ENCODE peak calls at places on chromosome 9, in eight cellular contexts. O is stromal cell of bone marrow; J is activated gamma-delta T cell treated with anti-CD3 and anti-CD28 coated beads, Interleukin-2, amount 50 U/mL, for 16 hours; B is stimulated activated naive CD4-positive, alpha-beta T cell; C is choroid plexus epithelial cell; P is T-helper 9 cell; T is HuH-7; U is mammary epithelial cell. Q is an unnamed sample.

GRCh38 chr9:29214162-29214520 is 1640.9 kb upstream of the C9orf72 start:
- DNase-seq in O (no peak), J (no peak), B (no peak), C (peak), P (no peak), T (no peak), U (peak), Q (no peak)

GRCh38 chr9:135075234-135076142 is 12.0 kb upstream of the OLFM1 start:
- DNase-seq in O (no peak), J (no peak), B (no peak), C (no peak), P (no peak), T (no peak), U (peak), Q (no peak)

GRCh38 chr9:2466703-2467102 is 154.9 kb upstream of the VLDLR start:
- DNase-seq in O (no peak), J (no peak), B (no peak), C (no peak), P (no peak), T (no peak), U (no peak), Q (no peak)

GRCh38 chr9:92392690-92393089 is 11.7 kb downstream of the OGN start:
- DNase-seq in O (no peak), J (no peak), B (no peak), C (peak), P (no peak), T (no peak), U (peak), Q (no peak)

GRCh38 chr9:38437193-38437823 is 13.1 kb upstream of the IGFBPL1 start:
- DNase-seq in O (no peak), J (no peak), B (no peak), C (peak), P (no peak), T (peak), U (no peak), Q (no peak)

GRCh38 chr9:98263482-98264357 is 8.3 kb upstream of the TBC1D2 start:
- DNase-seq in O (peak), J (peak), B (peak), C (peak), P (peak), T (peak), U (peak), Q (peak)

GRCh38 chr9:82558855-82559615 is 503.9 kb downstream of the RASEF start:
- DNase-seq in O (no peak), J (no peak), B (no peak), C (peak), P (no peak), T (no peak), U (no peak), Q (no peak)

GRCh38 chr9:14222149-14222835 is 91.6 kb downstream of the NFIB start:
- DNase-seq in O (no peak), J (no peak), B (no peak), C (no peak), P (no peak), T (no peak), U (no peak), Q (no peak)

GRCh38 chr9:131915181-131915580 is 164.5 kb downstream of the MED27 start:
- DNase-seq in O (peak), J (no peak), B (no peak), C (no peak), P (no peak), T (no peak), U (no peak), Q (no peak)

GRCh38 chr9:132166599-132166998 is 4.7 kb downstream of the NTNG2 start:
- DNase-seq in O (no peak), J (no peak), B (no peak), C (peak), P (no peak), T (no peak), U (no peak), Q (no peak)

GRCh38 chr9:123812984-123813383 is 116.9 kb downstream of the DENND1A start:
- DNase-seq in O (no peak), J (no peak), B (no peak), C (no peak), P (no peak), T (no peak), U (no peak), Q (no peak)

GRCh38 chr9:108662090-108662875 is 193.5 kb downstream of the ACTL7B start:
- DNase-seq in O (no peak), J (no peak), B (no peak), C (no peak), P (no peak), T (no peak), U (no peak), Q (no peak)

GRCh38 chr9:132498811-132499210 is 83.6 kb upstream of the BARHL1 start:
- DNase-seq in O (no peak), J (no peak), B (no peak), C (peak), P (no peak), T (no peak), U (no peak), Q (no peak)

GRCh38 chr9:122463828-122464632 is 13.7 kb downstream of the OR1J1 start:
- DNase-seq in O (no peak), J (no peak), B (no peak), C (peak), P (no peak), T (peak), U (peak), Q (no peak)

GRCh38 chr9:86801246-86801645 is 146.1 kb downstream of the GAS1 start:
- DNase-seq in O (no peak), J (no peak), B (no peak), C (no peak), P (no peak), T (no peak), U (no peak), Q (no peak)

GRCh38 chr9:117462926-117463325 is 48.1 kb upstream of the ASTN2 start:
- DNase-seq in O (no peak), J (no peak), B (no peak), C (no peak), P (no peak), T (no peak), U (no peak), Q (no peak)

GRCh38 chr9:35521708-35522107 is 31.8 kb downstream of the RUSC2 start:
- DNase-seq in O (no peak), J (no peak), B (no peak), C (peak), P (no peak), T (no peak), U (peak), Q (no peak)